ENCODE peak calls at places on chromosomes 2 and 18, in ten cellular contexts. A, M, G, P, R, N, L, V, D and Q are unnamed samples.

GRCh38 chr18:37565138-37565984 is at the start of gene CELF4:
- DNase-seq in L (no peak), R (no peak), A (no peak), G (no peak), M (no peak), D (no peak), N (no peak), V (no peak), P (no peak), Q (peak)

GRCh38 chr2:169928463-169928864 is 101.2 kb downstream of the UBR3 start:
- DNase-seq in V (no peak), D (no peak), M (no peak), N (no peak), R (peak), L (no peak), G (no peak), P (no peak), A (peak), Q (no peak)

GRCh38 chr2:236336575-236337464 is 72.6 kb upstream of the ASB18 start:
- DNase-seq in M (no peak), R (no peak), D (no peak), A (no peak), G (no peak), L (no peak), N (no peak), V (no peak), P (no peak), Q (no peak)

GRCh38 chr2:230942371-230942770 is 17.3 kb upstream of the GPR55 start:
- DNase-seq in D (no peak), L (no peak), M (no peak), R (no peak), V (no peak), G (no peak), A (no peak), N (no peak), P (no peak), Q (no peak)

GRCh38 chr2:209499071-209499470 is 75.2 kb downstream of the MAP2 start:
- DNase-seq in R (no peak), M (no peak), N (no peak), A (no peak), V (no peak), G (no peak), P (no peak), L (no peak), D (no peak), Q (no peak)

GRCh38 chr2:133821107-133821760 is 253.0 kb upstream of the NCKAP5 start:
- DNase-seq in G (no peak), R (no peak), L (no peak), D (no peak), P (no peak), N (no peak), V (no peak), A (no peak), M (no peak), Q (no peak)

GRCh38 chr18:79693561-79694205 is 14.1 kb downstream of the CTDP1 start:
- DNase-seq in L (peak), N (no peak), R (no peak), D (no peak), V (no peak), A (no peak), P (peak), G (no peak), M (no peak), Q (no peak)

GRCh38 chr18:5895886-5896740 is 791 bp upstream of the TMEM200C start:
- DNase-seq in R (no peak), N (no peak), A (no peak), D (no peak), G (peak), V (peak), L (peak), M (no peak), P (peak), Q (peak)

GRCh38 chr2:11131166-11131920 is 23.9 kb upstream of the SLC66A3 start:
- DNase-seq in D (no peak), V (no peak), M (no peak), A (no peak), N (no peak), L (no peak), P (no peak), R (no peak), G (no peak), Q (no peak)

GRCh38 chr2:29430382-29431112 is 315.3 kb downstream of the CLIP4 start:
- DNase-seq in D (no peak), V (no peak), R (no peak), M (no peak), P (no peak), G (no peak), N (no peak), A (no peak), L (no peak), Q (no peak)

GRCh38 chr2:231545105-231545902 is 15.1 kb upstream of the NMUR1 start:
- DNase-seq in L (peak), G (no peak), A (no peak), D (no peak), M (peak), N (no peak), P (no peak), V (no peak), R (no peak), Q (no peak)

GRCh38 chr2:179711375-179711774 is 150.0 kb downstream of the ZNF385B start:
- DNase-seq in A (no peak), D (no peak), V (no peak), G (no peak), M (no peak), L (no peak), P (no peak), N (no peak), R (peak), Q (no peak)

GRCh38 chr2:62014102-62014501 is 108.6 kb downstream of the COMMD1 start:
- DNase-seq in A (peak), L (peak), G (peak), V (no peak), R (peak), N (no peak), M (peak), D (no peak), P (peak), Q (peak)

GRCh38 chr18:35553300-35553699 is 28.2 kb upstream of the GALNT1 start:
- DNase-seq in M (no peak), L (no peak), V (no peak), N (no peak), G (no peak), P (no peak), D (no peak), A (no peak), R (peak), Q (no peak)

GRCh38 chr18:76256897-76257500 is 238.0 kb downstream of the ZNF516 start:
- DNase-seq in L (no peak), D (no peak), P (no peak), M (no peak), N (peak), G (peak), A (no peak), R (peak), V (no peak), Q (peak)

GRCh38 chr2:142974288-142975024 is 97.0 kb downstream of the KYNU start:
- DNase-seq in N (no peak), V (no peak), R (no peak), P (no peak), D (no peak), L (no peak), A (peak), M (no peak), G (no peak), Q (no peak)

GRCh38 chr18:63363951-63364350 is 3.1 kb downstream of the KDSR start:
- DNase-seq in D (no peak), P (no peak), R (no peak), G (no peak), A (no peak), M (no peak), L (no peak), N (no peak), V (no peak), Q (no peak)

GRCh38 chr2:61775956-61776570 is 77.8 kb downstream of the FAM161A start:
- DNase-seq in M (no peak), D (no peak), P (no peak), V (no peak), A (no peak), L (no peak), R (no peak), G (no peak), N (no peak), Q (no peak)

GRCh38 chr18:48879008-48879431 is 71.7 kb downstream of the SMAD7 start:
- DNase-seq in L (peak), D (no peak), R (no peak), M (no peak), N (no peak), G (no peak), A (peak), V (peak), P (no peak), Q (no peak)

GRCh38 chr2:3557588-3558204 is 437 bp downstream of the RNASEH1 start:
- DNase-seq in P (no peak), L (peak), A (no peak), N (peak), M (no peak), R (no peak), G (no peak), D (no peak), V (no peak), Q (no peak)

GRCh38 chr2:70608373-70608772 is 54.7 kb upstream of the TGFA start:
- DNase-seq in R (no peak), M (no peak), L (no peak), A (no peak), N (peak), G (no peak), D (no peak), V (no peak), P (no peak), Q (no peak)

GRCh38 chr2:23322813-23323212 is 62.2 kb upstream of the KLHL29 start:
- DNase-seq in P (no peak), L (no peak), V (no peak), M (no peak), G (peak), N (no peak), D (no peak), A (no peak), R (no peak), Q (peak)

GRCh38 chr2:204475403-204475802 is 69.9 kb upstream of the PARD3B start:
- DNase-seq in N (no peak), D (no peak), R (no peak), P (no peak), V (no peak), L (no peak), A (no peak), M (no peak), G (no peak), Q (no peak)

DNA sequence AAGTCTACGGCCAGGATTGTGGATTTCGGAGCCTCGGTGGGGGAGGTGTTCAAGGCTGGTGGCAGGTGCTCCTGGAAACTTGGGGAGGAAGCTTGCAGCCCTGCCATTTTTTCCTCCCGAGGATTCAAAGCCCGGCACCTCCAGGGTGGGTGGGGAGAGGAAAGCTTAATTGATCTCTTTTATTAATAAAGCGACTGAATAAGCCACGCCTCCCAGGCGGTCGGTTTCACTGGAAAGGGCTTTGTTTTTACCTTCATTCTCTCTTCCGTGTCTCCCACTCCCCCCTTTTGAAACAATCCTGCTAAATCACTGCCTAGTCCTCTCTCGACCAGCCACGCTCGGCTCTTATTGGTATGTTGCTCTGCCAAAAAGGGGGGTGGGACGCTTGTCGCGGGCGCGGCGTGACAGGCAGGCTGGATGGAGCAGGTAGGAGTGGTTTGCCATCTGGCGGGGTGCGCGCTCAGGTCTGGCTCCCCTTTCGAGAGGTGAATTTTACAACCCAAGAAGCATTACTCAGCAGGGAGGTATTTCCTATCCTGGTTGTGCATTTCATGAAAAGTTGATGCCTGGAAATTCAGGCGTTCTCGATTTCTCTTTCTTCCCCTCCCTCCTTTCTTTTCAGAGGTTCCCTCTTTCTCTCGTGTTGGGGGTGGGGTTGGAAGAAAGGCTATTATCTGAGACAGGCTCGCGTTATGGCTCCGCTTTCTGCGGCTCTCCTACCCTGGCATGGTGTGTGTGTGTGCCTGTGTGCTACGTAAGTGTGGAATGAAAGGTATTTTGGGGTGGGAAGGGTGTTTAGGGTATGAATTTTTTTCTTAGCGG is 1.4 kb downstream of the NEDD4L start:
- DNase-seq in N (no peak), M (peak), G (peak), D (no peak), L (peak), A (peak), R (peak), V (peak), P (peak), Q (peak)
- H3K27ac ChIP-seq in N (peak), M (peak), G (peak), D (peak), L (no peak), A (peak), R (peak), V (peak), P (peak), Q (peak)

DNA sequence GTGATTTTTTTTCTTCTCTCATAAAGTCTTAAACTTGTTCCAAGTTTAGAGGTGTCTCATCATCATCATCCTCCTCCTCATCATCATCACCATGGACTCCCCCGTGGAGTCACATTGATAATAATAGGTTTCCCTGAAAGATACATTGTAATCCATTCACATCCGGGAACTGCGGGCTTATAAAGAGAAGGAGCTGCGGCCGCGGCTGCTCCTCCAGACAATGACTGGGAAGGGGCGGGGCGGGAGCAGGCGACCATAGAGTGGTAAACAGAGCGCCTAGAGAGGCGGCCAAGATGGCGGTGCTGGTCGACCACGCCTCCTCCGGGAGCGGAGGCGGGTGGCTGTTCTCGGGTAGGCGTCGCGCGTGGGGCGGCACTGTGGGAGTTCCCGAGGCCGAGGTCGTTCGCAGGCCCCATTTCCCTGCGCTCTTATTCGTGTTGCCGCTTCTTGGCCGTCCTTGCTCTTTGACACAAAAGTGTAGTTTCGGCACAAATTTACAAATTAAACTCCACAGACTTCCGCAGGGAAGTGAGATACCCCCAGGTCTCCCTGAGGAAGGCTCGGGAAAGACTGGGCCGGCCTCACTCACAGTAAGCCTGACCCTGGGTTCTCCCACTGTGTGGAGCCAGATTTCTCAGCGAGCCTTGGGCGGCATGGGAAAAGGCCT is 1.8 kb upstream of the TCF4 start:
- DNase-seq in D (peak), A (peak), M (peak), R (no peak), G (peak), N (peak), V (peak), L (peak), P (peak), Q (peak)
- TF ChIP-seq POLR2A in D (peak), A (peak), M (peak), R (no peak), G (peak), N (peak), V (peak), L (peak), P (peak), Q (no peak)

GRCh38 chr18:46405832-46406538 is 251.0 kb downstream of the LOXHD1 start:
- DNase-seq in A (no peak), L (no peak), V (no peak), M (no peak), R (no peak), P (no peak), G (no peak), N (no peak), D (no peak), Q (no peak)

GRCh38 chr18:46411191-46411590 is 245.8 kb downstream of the LOXHD1 start:
- DNase-seq in V (no peak), L (no peak), M (no peak), R (no peak), P (no peak), D (no peak), N (no peak), G (no peak), A (no peak), Q (no peak)

GRCh38 chr18:46406539-46406932 is 250.5 kb downstream of the LOXHD1 start:
- DNase-seq in M (no peak), P (no peak), A (no peak), D (no peak), L (no peak), G (no peak), N (no peak), R (no peak), V (no peak), Q (no peak)

GRCh38 chr18:46407471-46408166 is 249.4 kb downstream of the LOXHD1 start:
- DNase-seq in N (no peak), A (no peak), L (peak), V (no peak), M (no peak), D (no peak), R (no peak), P (no peak), G (no peak), Q (no peak)

GRCh38 chr18:46408334-46408987 is 248.6 kb downstream of the LOXHD1 start:
- DNase-seq in D (no peak), A (no peak), P (no peak), V (no peak), M (no peak), R (peak), N (peak), L (no peak), G (no peak), Q (no peak)
- TF ChIP-seq CTCF in D (no peak), A (no peak), P (no peak), V (no peak), M (no peak), R (peak), N (no peak), L (peak), G (no peak), Q (no peak)

DNA sequence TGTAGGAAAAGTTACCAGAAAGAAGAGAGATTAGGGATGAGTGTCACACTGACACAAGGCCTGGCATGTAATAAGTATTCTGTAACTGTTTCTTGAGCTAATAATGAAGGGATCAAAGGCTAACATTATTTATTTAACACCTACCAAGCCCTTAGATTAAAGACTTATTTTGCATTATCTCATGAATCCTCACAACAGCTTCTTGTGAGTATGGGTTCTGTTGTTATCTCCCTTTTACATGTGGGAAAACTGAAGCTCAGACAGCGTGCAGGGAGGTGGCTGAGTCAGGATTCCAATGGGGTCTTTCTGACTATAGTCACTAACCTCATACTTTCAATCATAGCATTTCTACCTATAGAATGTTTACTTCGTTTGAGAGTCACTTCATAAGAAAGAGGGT is 79.0 kb upstream of the PROKR1 start:
- DNase-seq in N (no peak), M (no peak), V (no peak), G (no peak), L (no peak), P (no peak), R (no peak), D (no peak), A (no peak), Q (no peak)
- H3K27ac ChIP-seq in N (no peak), M (no peak), V (no peak), G (no peak), L (no peak), P (no peak), R (no peak), D (no peak), A (no peak), Q (no peak)

GRCh38 chr2:10129490-10129889 is 7.0 kb downstream of the RRM2 start:
- DNase-seq in L (no peak), M (no peak), D (no peak), V (no peak), P (no peak), G (no peak), A (no peak), R (no peak), N (no peak), Q (no peak)

GRCh38 chr2:10124538-10125045 is 2.1 kb downstream of the RRM2 start:
- DNase-seq in M (peak), R (peak), N (no peak), G (no peak), P (no peak), V (no peak), D (no peak), L (no peak), A (peak), Q (peak)

GRCh38 chr2:10125842-10126596 is 3.5 kb downstream of the RRM2 start:
- DNase-seq in P (no peak), A (no peak), V (no peak), M (no peak), D (no peak), L (no peak), R (no peak), N (no peak), G (no peak), Q (no peak)

GRCh38 chr2:10128420-10128819 is 5.9 kb downstream of the RRM2 start:
- DNase-seq in G (no peak), L (no peak), V (no peak), N (no peak), R (no peak), D (no peak), P (no peak), M (no peak), A (no peak), Q (no peak)

GRCh38 chr2:10126627-10127026 is 4.1 kb downstream of the RRM2 start:
- DNase-seq in D (no peak), P (no peak), V (no peak), R (no peak), G (no peak), N (no peak), L (no peak), A (no peak), M (no peak), Q (no peak)
- TF ChIP-seq POLR2A in D (no peak), P (no peak), V (no peak), R (no peak), G (no peak), N (no peak), L (no peak), A (no peak), M (no peak), Q (no peak)

DNA sequence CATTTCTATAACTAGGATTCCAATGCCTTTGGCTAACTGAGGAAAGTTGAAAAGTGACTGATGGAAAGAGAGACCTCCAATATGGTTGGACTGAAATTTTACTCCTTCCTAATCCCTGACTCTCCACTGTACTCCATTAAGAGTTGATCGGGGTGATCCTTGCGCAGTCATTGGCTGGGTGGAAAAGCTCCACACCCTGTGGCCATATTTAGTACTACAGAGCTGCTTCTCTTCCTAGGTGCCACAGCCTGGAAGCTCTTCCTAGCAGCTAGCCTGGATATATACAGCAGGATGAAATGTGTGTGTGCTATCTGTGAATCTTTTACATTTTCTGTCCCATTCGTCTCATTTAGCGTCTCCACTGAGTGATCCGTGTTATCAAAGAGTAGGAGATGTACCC is 71.2 kb downstream of the MEP1B start:
- DNase-seq in A (no peak), V (no peak), D (no peak), N (no peak), P (no peak), L (no peak), M (no peak), G (no peak), R (no peak), Q (no peak)
- TF ChIP-seq CTCF in A (no peak), V (no peak), D (no peak), N (no peak), P (no peak), L (no peak), M (no peak), G (no peak), R (no peak), Q (no peak)